ENCODE peak calls at places on chromosome 18, in four cellular contexts. B, U, R and E are unnamed samples.
A peak's percentile ranks its signal among the peaks of the same experiment; 100 is the strongest.

GRCh38 chr18:68440433-68440832 is 274.5 kb downstream of the TMX3 start:
- DNase-seq in B (no peak), U (no peak), R (no peak), E (no peak)

GRCh38 chr18:12079504-12080237 is 14.0 kb upstream of the ANKRD62 start:
- DNase-seq in B (no peak), U (no peak), R (peak; percentile 14), E (no peak)

GRCh38 chr18:72692086-72692485 is 147.9 kb upstream of the CBLN2 start:
- DNase-seq in B (no peak), U (peak; percentile 23), R (no peak), E (no peak)

GRCh38 chr18:48817021-48817461 is 133.7 kb downstream of the SMAD7 start:
- DNase-seq in B (peak; percentile 32), U (peak; percentile 20), R (no peak), E (peak; percentile 25)

GRCh38 chr18:76412818-76413565 is 82.0 kb downstream of the ZNF516 start:
- DNase-seq in B (no peak), U (no peak), R (no peak), E (no peak)

GRCh38 chr18:73791081-73791480 is 356.6 kb downstream of the FBXO15 start:
- DNase-seq in B (no peak), U (no peak), R (no peak), E (no peak)

GRCh38 chr18:78772369-78773302 is 207.0 kb upstream of the SALL3 start:
- DNase-seq in B (no peak), U (no peak), R (no peak), E (no peak)

GRCh38 chr18:79595876-79596374 is 83.7 kb upstream of the CTDP1 start:
- DNase-seq in B (peak; percentile 28), U (peak; percentile 7), R (no peak), E (peak; percentile 15)

GRCh38 chr18:74817576-74817975 is 219.9 kb downstream of the ZNF407 start:
- DNase-seq in B (no peak), U (no peak), R (no peak), E (no peak)

GRCh38 chr18:58887613-58887963 is 22.9 kb downstream of the ZNF532 start:
- DNase-seq in B (peak; percentile 81), U (peak; percentile 80), R (peak; percentile 63), E (no peak)

GRCh38 chr18:27413495-27414401 is 228.6 kb upstream of the CHST9 start:
- DNase-seq in B (no peak), U (no peak), R (peak; percentile 35), E (no peak)

GRCh38 chr18:49135871-49136270 is 185.1 kb upstream of the SMAD7 start:
- DNase-seq in B (no peak), U (no peak), R (no peak), E (no peak)

GRCh38 chr18:22668496-22668895 is 250.8 kb upstream of the CTAGE1 start:
- DNase-seq in B (no peak), U (no peak), R (no peak), E (no peak)

GRCh38 chr18:78670778-78671405 is 308.7 kb upstream of the SALL3 start:
- DNase-seq in B (no peak), U (no peak), R (no peak), E (no peak)

GRCh38 chr18:24658302-24658701 is 197.9 kb downstream of the HRH4 start:
- DNase-seq in B (no peak), U (no peak), R (no peak), E (no peak)

GRCh38 chr18:51151568-51152511 is 45.6 kb downstream of the MEX3C start:
- DNase-seq in B (no peak), U (no peak), R (no peak), E (no peak)

GRCh38 chr18:23077493-23078256 is 57.6 kb upstream of the CABLES1 start:
- DNase-seq in B (no peak), U (no peak), R (no peak), E (no peak)

GRCh38 chr18:44698518-44698917 is 17.8 kb downstream of the SETBP1 start:
- DNase-seq in B (no peak), U (no peak), R (no peak), E (no peak)

GRCh38 chr18:36035253-36035652 is 32.1 kb downstream of the RPRD1A start:
- DNase-seq in B (no peak), U (no peak), R (no peak), E (no peak)

GRCh38 chr18:61580061-61580460 is 246.8 kb downstream of the CDH20 start:
- DNase-seq in B (no peak), U (no peak), R (no peak), E (no peak)

GRCh38 chr18:33495278-33495677 is 54.8 kb upstream of the CCDC178 start:
- DNase-seq in B (no peak), U (no peak), R (no peak), E (no peak)

GRCh38 chr18:2086439-2086838 is 484.9 kb downstream of the METTL4 start:
- DNase-seq in B (no peak), U (no peak), R (no peak), E (no peak)

GRCh38 chr18:50523165-50523564 is 36.7 kb upstream of the MAPK4 start:
- DNase-seq in B (no peak), U (no peak), R (no peak), E (no peak)

GRCh38 chr18:48866028-48866733 is 84.6 kb downstream of the SMAD7 start:
- DNase-seq in B (peak; percentile 57), U (peak; percentile 72), R (peak; percentile 35), E (no peak)